ENCODE peak calls at places on chromosomes 4 and X, in four cellular contexts. One of them, this sample, is unnamed.

GRCh38 chrX:21711126-21711847 is 46.6 kb downstream of the SMPX start:
- DNase-seq in transverse colon: no peak
- DNase-seq in sigmoid colon: no peak
- DNase-seq in SK-N-MC: no peak
- DNase-seq in this sample: no peak

GRCh38 chr4:99816611-99817309 is at the start of gene DAPP1:
- DNase-seq in sigmoid colon: peak
- DNase-seq in transverse colon: peak
- DNase-seq in SK-N-MC: no peak
- DNase-seq in this sample: no peak

GRCh38 chr4:47488706-47489105 is 3.6 kb downstream of the ATP10D start:
- DNase-seq in SK-N-MC: no peak
- DNase-seq in transverse colon: no peak
- DNase-seq in sigmoid colon: no peak
- DNase-seq in this sample: no peak

GRCh38 chr4:53208749-53209148 is 157.1 kb downstream of the SCFD2 start:
- DNase-seq in SK-N-MC: no peak
- DNase-seq in transverse colon: no peak
- DNase-seq in sigmoid colon: no peak
- DNase-seq in this sample: no peak

GRCh38 chr4:95510145-95510544 is 38.6 kb downstream of the UNC5C start:
- DNase-seq in transverse colon: no peak
- DNase-seq in SK-N-MC: no peak
- DNase-seq in sigmoid colon: no peak
- DNase-seq in this sample: no peak

GRCh38 chr4:54626113-54626512 is 31.6 kb upstream of the KIT start:
- DNase-seq in transverse colon: no peak
- DNase-seq in SK-N-MC: no peak
- DNase-seq in sigmoid colon: no peak
- DNase-seq in this sample: no peak

GRCh38 chr4:112348488-112349158 is 51.5 kb downstream of the ALPK1 start:
- DNase-seq in SK-N-MC: peak
- DNase-seq in transverse colon: no peak
- DNase-seq in sigmoid colon: no peak
- DNase-seq in this sample: peak

GRCh38 chr4:72714482-72715279 is 145.7 kb upstream of the ADAMTS3 start:
- DNase-seq in transverse colon: no peak
- DNase-seq in sigmoid colon: no peak
- DNase-seq in SK-N-MC: no peak
- DNase-seq in this sample: no peak

GRCh38 chr4:138542191-138542771 is 300.1 kb upstream of the SLC7A11 start:
- DNase-seq in sigmoid colon: no peak
- DNase-seq in SK-N-MC: no peak
- DNase-seq in transverse colon: no peak
- DNase-seq in this sample: no peak

GRCh38 chrX:336227-336626 is 17.6 kb upstream of the GTPBP6 start:
- DNase-seq in SK-N-MC: no peak
- DNase-seq in sigmoid colon: peak
- DNase-seq in transverse colon: no peak
- DNase-seq in this sample: no peak

GRCh38 chr4:54959656-54960055 is 165.7 kb downstream of the KDR start:
- DNase-seq in sigmoid colon: no peak
- DNase-seq in SK-N-MC: no peak
- DNase-seq in transverse colon: no peak
- DNase-seq in this sample: no peak

GRCh38 chr4:4866124-4866832 is 6.8 kb downstream of the MSX1 start:
- DNase-seq in sigmoid colon: no peak
- DNase-seq in SK-N-MC: no peak
- DNase-seq in transverse colon: no peak
- DNase-seq in this sample: no peak

GRCh38 chrX:108397627-108398392 is 40.4 kb downstream of the COL4A6 start:
- DNase-seq in SK-N-MC: no peak
- DNase-seq in sigmoid colon: no peak
- DNase-seq in transverse colon: no peak
- DNase-seq in this sample: no peak

GRCh38 chr4:174607792-174608191 is 85.5 kb upstream of the HPGD start:
- DNase-seq in transverse colon: no peak
- DNase-seq in SK-N-MC: no peak
- DNase-seq in sigmoid colon: no peak
- DNase-seq in this sample: no peak

GRCh38 chrX:69387559-69388487 is 116.3 kb upstream of the NALF2 start:
- DNase-seq in SK-N-MC: no peak
- DNase-seq in transverse colon: peak
- DNase-seq in sigmoid colon: no peak
- DNase-seq in this sample: peak

GRCh38 chr4:40295572-40295971 is 39.6 kb upstream of the CHRNA9 start:
- DNase-seq in sigmoid colon: no peak
- DNase-seq in SK-N-MC: no peak
- DNase-seq in transverse colon: no peak
- DNase-seq in this sample: no peak
- TF ChIP-seq POLR2AphosphoS5 in sigmoid colon: no peak
- TF ChIP-seq POLR2AphosphoS5 in SK-N-MC: no peak
- TF ChIP-seq POLR2AphosphoS5 in transverse colon: no peak
- TF ChIP-seq POLR2AphosphoS5 in this sample: no peak

GRCh38 chr4:11592276-11592675 is 163.6 kb upstream of the HS3ST1 start:
- DNase-seq in SK-N-MC: no peak
- DNase-seq in transverse colon: no peak
- DNase-seq in sigmoid colon: no peak
- DNase-seq in this sample: no peak
- H3K27ac ChIP-seq in SK-N-MC: no peak
- H3K27ac ChIP-seq in transverse colon: no peak
- H3K27ac ChIP-seq in sigmoid colon: no peak
- H3K27ac ChIP-seq in this sample: no peak

GRCh38 chrX:52983526-52983925 is 25.2 kb upstream of the FAM156A start:
- DNase-seq in sigmoid colon: peak
- DNase-seq in transverse colon: no peak
- DNase-seq in SK-N-MC: no peak
- DNase-seq in this sample: no peak
- H3K4me3 ChIP-seq in sigmoid colon: peak
- H3K4me3 ChIP-seq in transverse colon: no peak
- H3K4me3 ChIP-seq in SK-N-MC: no peak
- H3K4me3 ChIP-seq in this sample: no peak

GRCh38 chr4:22192302-22192645 is 243.7 kb upstream of the KCNIP4 start:
- DNase-seq in SK-N-MC: no peak
- DNase-seq in transverse colon: no peak
- DNase-seq in sigmoid colon: no peak
- DNase-seq in this sample: no peak

GRCh38 chr4:22187203-22187835 is 238.7 kb upstream of the KCNIP4 start:
- DNase-seq in sigmoid colon: no peak
- DNase-seq in SK-N-MC: no peak
- DNase-seq in transverse colon: no peak
- DNase-seq in this sample: no peak

GRCh38 chr4:22191565-22192301 is 243.2 kb upstream of the KCNIP4 start:
- DNase-seq in sigmoid colon: no peak
- DNase-seq in SK-N-MC: no peak
- DNase-seq in transverse colon: no peak
- DNase-seq in this sample: no peak

GRCh38 chr4:22190855-22191254 is 242.3 kb upstream of the KCNIP4 start:
- DNase-seq in transverse colon: no peak
- DNase-seq in SK-N-MC: no peak
- DNase-seq in sigmoid colon: no peak
- DNase-seq in this sample: no peak
- TF ChIP-seq POLR2AphosphoS5 in transverse colon: no peak
- TF ChIP-seq POLR2AphosphoS5 in SK-N-MC: no peak
- TF ChIP-seq POLR2AphosphoS5 in sigmoid colon: no peak
- TF ChIP-seq POLR2AphosphoS5 in this sample: no peak

DNA sequence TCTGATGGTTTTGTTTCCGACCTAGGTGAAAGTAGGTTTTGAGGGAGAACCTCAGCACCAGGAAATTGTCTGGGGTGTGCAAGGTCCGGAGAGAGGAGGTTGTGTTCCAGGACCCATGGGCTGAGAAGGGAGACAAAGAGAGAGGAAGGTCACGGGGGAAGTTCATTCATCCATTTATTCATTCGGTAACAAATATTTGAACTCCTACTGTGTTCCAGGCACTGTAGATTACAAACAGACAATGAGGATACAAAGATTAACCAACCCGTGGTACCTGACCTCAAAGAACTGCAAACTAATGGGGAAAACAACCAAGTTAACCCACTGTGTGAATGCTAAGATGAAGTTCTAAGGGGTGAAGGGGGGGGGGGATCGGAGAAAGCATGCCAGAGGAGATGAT is 1.8 kb upstream of the GPC3 start:
- DNase-seq in sigmoid colon: no peak
- DNase-seq in SK-N-MC: no peak
- DNase-seq in transverse colon: no peak
- DNase-seq in this sample: no peak
- H3K27ac ChIP-seq in sigmoid colon: no peak
- H3K27ac ChIP-seq in SK-N-MC: no peak
- H3K27ac ChIP-seq in transverse colon: no peak
- H3K27ac ChIP-seq in this sample: no peak

DNA sequence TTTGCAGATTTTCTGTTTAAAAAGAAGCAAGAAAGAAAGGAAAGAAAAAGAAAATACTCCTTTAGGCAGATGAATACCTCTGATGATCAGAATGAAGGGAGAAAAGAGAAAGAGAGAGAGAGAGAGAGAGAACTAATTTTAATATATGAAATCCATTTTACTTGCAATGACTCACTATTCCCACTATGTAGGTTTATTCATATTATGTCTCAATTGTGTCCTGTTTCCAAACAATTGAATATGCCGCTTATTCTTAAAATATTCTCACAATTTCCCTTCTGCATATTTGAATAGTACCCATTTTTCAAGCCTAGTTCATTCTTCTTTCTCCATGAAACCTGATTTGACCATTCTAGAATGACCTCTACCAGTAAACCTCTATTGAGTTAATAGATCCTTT is 11.7 kb downstream of the MEPE start:
- DNase-seq in sigmoid colon: no peak
- DNase-seq in SK-N-MC: no peak
- DNase-seq in transverse colon: no peak
- DNase-seq in this sample: no peak
- H3K4me3 ChIP-seq in sigmoid colon: no peak
- H3K4me3 ChIP-seq in SK-N-MC: no peak
- H3K4me3 ChIP-seq in transverse colon: no peak
- H3K4me3 ChIP-seq in this sample: no peak

GRCh38 chr4:24578364-24578763 is 6.0 kb downstream of the DHX15 start:
- DNase-seq in SK-N-MC: no peak
- DNase-seq in transverse colon: no peak
- DNase-seq in sigmoid colon: no peak
- DNase-seq in this sample: no peak

GRCh38 chr4:24588216-24588954 is 4.0 kb upstream of the DHX15 start:
- DNase-seq in SK-N-MC: no peak
- DNase-seq in transverse colon: no peak
- DNase-seq in sigmoid colon: no peak
- DNase-seq in this sample: no peak

GRCh38 chr4:24582235-24582863 is 2.0 kb downstream of the DHX15 start:
- DNase-seq in sigmoid colon: no peak
- DNase-seq in SK-N-MC: no peak
- DNase-seq in transverse colon: no peak
- DNase-seq in this sample: no peak

GRCh38 chr4:24584175-24584850 is at the start of gene DHX15:
- DNase-seq in sigmoid colon: peak
- DNase-seq in transverse colon: peak
- DNase-seq in SK-N-MC: peak
- DNase-seq in this sample: peak

DNA sequence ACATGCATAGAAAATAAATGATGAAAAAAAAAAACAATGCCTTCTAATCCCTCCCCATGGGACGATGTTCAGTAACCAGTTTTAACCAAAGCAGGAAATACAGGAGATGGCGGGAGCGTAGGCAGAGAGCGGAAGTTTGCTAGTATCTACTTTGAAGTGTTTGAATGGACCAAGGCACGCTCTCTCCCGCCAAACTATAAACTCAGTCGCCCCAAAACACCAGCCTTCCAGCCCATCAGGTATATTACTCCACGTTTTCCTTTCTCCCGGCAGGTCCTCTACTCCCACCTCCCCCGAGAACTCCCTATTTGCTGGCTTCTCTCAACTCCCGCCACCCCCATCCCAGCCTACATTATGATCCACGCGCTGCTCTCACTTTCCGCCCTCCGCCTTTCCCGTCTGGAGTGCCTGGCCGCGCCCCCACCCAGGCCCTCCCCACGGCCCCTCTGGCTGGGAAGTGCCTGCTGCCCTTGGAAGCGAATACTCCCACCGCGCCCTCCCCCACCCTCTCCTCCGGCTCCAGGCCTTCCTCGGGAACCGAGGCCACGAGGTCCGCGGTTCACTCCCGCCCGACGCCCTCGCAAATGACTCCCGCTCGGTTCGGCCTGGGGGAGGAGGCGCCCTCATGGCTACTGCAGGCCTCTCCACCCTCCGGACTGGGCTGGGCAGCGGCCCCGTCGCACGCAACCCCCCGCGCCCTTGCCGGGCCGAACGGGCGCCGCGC is 741 bp downstream of the DHX15 start:
- DNase-seq in SK-N-MC: no peak
- DNase-seq in sigmoid colon: peak
- DNase-seq in transverse colon: peak
- DNase-seq in this sample: peak
- TF ChIP-seq POLR2AphosphoS5 in SK-N-MC: no peak
- TF ChIP-seq POLR2AphosphoS5 in sigmoid colon: no peak
- TF ChIP-seq POLR2AphosphoS5 in transverse colon: no peak
- TF ChIP-seq POLR2AphosphoS5 in this sample: peak

GRCh38 chr4:121778991-121779628 is 14.1 kb upstream of the SMIM43 start:
- DNase-seq in SK-N-MC: no peak
- DNase-seq in transverse colon: no peak
- DNase-seq in sigmoid colon: no peak
- DNase-seq in this sample: no peak
- H3K27ac ChIP-seq in SK-N-MC: no peak
- H3K27ac ChIP-seq in transverse colon: no peak
- H3K27ac ChIP-seq in sigmoid colon: no peak
- H3K27ac ChIP-seq in this sample: no peak

DNA sequence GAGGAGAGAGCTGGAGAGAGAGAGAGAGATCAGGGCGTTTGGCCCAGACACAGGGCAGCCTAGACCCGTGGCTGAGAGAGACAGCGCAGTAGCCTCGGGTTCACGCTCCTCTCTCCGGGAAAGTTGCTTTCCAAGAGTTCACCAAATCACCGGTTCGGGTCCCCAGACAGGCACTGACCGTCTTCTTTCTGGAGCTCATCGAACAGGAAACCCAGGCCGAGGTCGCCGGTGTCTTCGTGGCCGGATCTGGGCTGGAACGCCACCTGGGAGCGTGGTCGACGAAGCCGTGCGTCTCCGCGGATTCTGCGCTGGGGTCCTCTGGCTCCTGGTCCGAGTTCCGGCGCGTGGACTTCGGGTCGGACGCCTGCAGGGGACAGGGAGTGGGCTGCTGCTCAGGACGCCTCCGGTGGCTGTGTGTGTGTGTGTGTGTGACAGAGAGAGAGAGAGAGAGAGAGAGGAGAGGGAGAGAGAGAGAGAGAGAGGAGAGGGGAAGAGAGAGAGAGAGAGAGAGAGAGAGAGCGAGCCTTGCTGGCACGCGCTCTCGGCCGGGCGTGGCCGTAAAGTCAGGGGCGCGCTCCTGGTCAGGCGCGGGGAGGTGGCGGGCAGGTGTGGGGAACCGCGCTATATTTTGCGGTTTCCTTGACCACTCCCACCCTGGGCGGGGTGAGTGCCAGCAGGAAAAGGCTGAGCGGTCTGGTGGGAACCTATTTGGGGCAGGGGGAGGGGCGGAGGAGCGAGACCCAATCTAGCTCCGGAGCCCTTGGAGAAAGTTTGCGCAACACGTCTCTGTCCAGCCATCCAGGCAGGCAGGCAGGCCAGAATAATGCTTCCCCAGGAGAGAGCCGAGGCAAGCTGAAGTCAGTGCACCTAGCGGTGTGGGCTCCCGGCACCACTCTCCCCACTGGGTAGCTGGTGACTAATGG is 62.1 kb downstream of the RHOXF2B start:
- DNase-seq in sigmoid colon: no peak
- DNase-seq in transverse colon: no peak
- DNase-seq in SK-N-MC: no peak
- DNase-seq in this sample: no peak
- H3K4me3 ChIP-seq in sigmoid colon: peak
- H3K4me3 ChIP-seq in transverse colon: peak
- H3K4me3 ChIP-seq in SK-N-MC: peak
- H3K4me3 ChIP-seq in this sample: peak

This sample was measured in prostate gland.